ENCODE peak calls at places on chromosomes 7 and 10, in seven cellular contexts. A is NCI-H1105 treated with DMSO at 0.1 percent for 48 hours, E is bronchial epithelial cell, T is kidney epithelial cell, J is H1, X is GM18507, N is hypothalamus. U is an unnamed sample.

GRCh38 chr7:97004931-97005763 is at the start of gene DLX6:
- DNase-seq in A (peak), J (no peak), X (no peak), T (no peak), N (peak), E (no peak), U (peak)

GRCh38 chr7:514651-515598 is 4.7 kb downstream of the PDGFA start:
- DNase-seq in A (no peak), N (no peak), T (no peak), X (no peak), E (peak), J (no peak), U (no peak)

GRCh38 chr10:48976208-48976607 is 36.6 kb upstream of the LRRC18 start:
- DNase-seq in N (no peak), A (no peak), J (no peak), E (peak), X (no peak), T (no peak), U (no peak)

GRCh38 chr10:78302989-78303854 is 269.6 kb downstream of the RPS24 start:
- DNase-seq in J (peak), N (peak), T (peak), E (peak), X (peak), A (peak), U (peak)

GRCh38 chr7:77866791-77867190 is 68.2 kb downstream of the PHTF2 start:
- DNase-seq in J (no peak), E (peak), N (no peak), T (no peak), X (no peak), A (no peak), U (no peak)

GRCh38 chr10:104208730-104209129 is 23.4 kb downstream of the CFAP43 start:
- DNase-seq in X (no peak), N (no peak), E (no peak), J (no peak), T (no peak), A (no peak), U (no peak)

GRCh38 chr7:46071601-46072000 is 150.5 kb upstream of the IGFBP3 start:
- DNase-seq in J (no peak), A (no peak), E (peak), X (no peak), T (peak), N (no peak), U (no peak)

GRCh38 chr7:8597565-8597964 is 164.2 kb downstream of the NXPH1 start:
- DNase-seq in T (no peak), E (peak), J (no peak), N (no peak), X (no peak), A (peak), U (no peak)

GRCh38 chr10:17235136-17235535 is 7.1 kb downstream of the VIM start:
- DNase-seq in E (no peak), X (no peak), A (no peak), J (no peak), T (no peak), N (no peak), U (no peak)

GRCh38 chr10:103612462-103613365 is 119.2 kb downstream of the NEURL1 start:
- DNase-seq in N (no peak), A (no peak), E (peak), T (peak), X (no peak), J (no peak), U (no peak)

GRCh38 chr7:40714338-40715052 is 579.7 kb downstream of the SUGCT start:
- DNase-seq in A (no peak), X (no peak), E (no peak), J (no peak), T (no peak), N (no peak), U (no peak)

GRCh38 chr10:131271195-131271880 is 40.2 kb downstream of the TCERG1L start:
- DNase-seq in A (no peak), J (no peak), E (no peak), X (no peak), T (no peak), N (no peak), U (no peak)

GRCh38 chr10:122852261-122852660 is 6.6 kb upstream of the CUZD1 start:
- DNase-seq in A (no peak), J (no peak), X (no peak), E (peak), N (no peak), T (no peak), U (no peak)

GRCh38 chr7:22427122-22427503 is 70.2 kb upstream of the RAPGEF5 start:
- DNase-seq in N (no peak), E (no peak), A (no peak), J (no peak), X (no peak), T (no peak), U (no peak)

GRCh38 chr10:99711129-99711719 is 20.7 kb downstream of the COX15 start:
- DNase-seq in E (peak), J (no peak), A (no peak), X (peak), N (no peak), T (no peak), U (peak)

GRCh38 chr7:42831051-42831952 is 80.6 kb downstream of the C7orf25 start:
- DNase-seq in N (no peak), T (no peak), E (peak), J (no peak), X (no peak), A (peak), U (no peak)

GRCh38 chr7:78770422-78771410 is 682.8 kb downstream of the MAGI2 start:
- DNase-seq in E (peak), N (no peak), J (peak), A (peak), X (no peak), T (no peak), U (no peak)

GRCh38 chr7:92478095-92478494 is 349 bp upstream of the ERVW-1 start:
- DNase-seq in N (no peak), X (no peak), T (no peak), J (no peak), E (no peak), A (no peak), U (no peak)

GRCh38 chr7:132255898-132256297 is 320.4 kb downstream of the PLXNA4 start:
- DNase-seq in E (peak), J (no peak), A (peak), T (no peak), N (no peak), X (no peak), U (no peak)

GRCh38 chr7:137981175-137981574 is 20.7 kb downstream of the CREB3L2 start:
- DNase-seq in E (no peak), T (no peak), J (no peak), N (no peak), A (no peak), X (no peak), U (no peak)

GRCh38 chr7:19749658-19750057 is 23.8 kb downstream of the TMEM196 start:
- DNase-seq in J (no peak), A (no peak), T (no peak), X (no peak), N (no peak), E (peak), U (no peak)

GRCh38 chr7:127967276-127967675 is 64.0 kb downstream of the LRRC4 start:
- DNase-seq in E (no peak), X (no peak), A (no peak), J (no peak), T (no peak), N (no peak), U (no peak)

GRCh38 chr10:62046522-62047239 is 145.2 kb downstream of the ARID5B start:
- DNase-seq in X (no peak), T (peak), N (no peak), A (no peak), E (peak), J (no peak), U (peak)

GRCh38 chr7:921581-922333 is 32.7 kb downstream of the ADAP1 start:
- DNase-seq in A (no peak), J (no peak), E (no peak), N (no peak), T (no peak), X (no peak), U (no peak)

GRCh38 chr10:28492556-28492955 is 40.4 kb upstream of the WAC start:
- DNase-seq in J (no peak), X (no peak), N (no peak), T (no peak), E (no peak), A (no peak), U (no peak)

GRCh38 chr7:6175642-6176041 is 96.8 kb downstream of the CYTH3 start:
- DNase-seq in X (no peak), T (no peak), J (no peak), E (peak), A (no peak), N (no peak), U (no peak)

GRCh38 chr10:31683682-31684081 is 244.9 kb downstream of the ARHGAP12 start:
- DNase-seq in X (no peak), T (no peak), A (peak), J (no peak), E (no peak), N (no peak), U (no peak)

GRCh38 chr10:102435529-102436233 is 3.3 kb upstream of the CUEDC2 start:
- DNase-seq in N (no peak), A (no peak), E (no peak), J (no peak), T (no peak), X (no peak), U (peak)

GRCh38 chr10:46292573-46293023 is 5.8 kb downstream of the ANTXRL start:
- DNase-seq in A (no peak), N (no peak), J (no peak), T (no peak), X (no peak), E (no peak), U (no peak)

GRCh38 chr10:95610727-95611126 is 45.8 kb downstream of the ALDH18A1 start:
- DNase-seq in X (no peak), E (no peak), J (no peak), N (no peak), A (no peak), T (no peak), U (no peak)

GRCh38 chr10:29595636-29596225 is 39.0 kb downstream of the SVIL start:
- DNase-seq in N (no peak), J (no peak), X (no peak), T (no peak), A (no peak), E (peak), U (no peak)

GRCh38 chr10:49263591-49263990 is 35.4 kb upstream of the C10orf71 start:
- DNase-seq in N (no peak), E (no peak), A (no peak), X (no peak), T (no peak), J (no peak), U (no peak)

GRCh38 chr7:46485481-46486065 is 564.5 kb upstream of the IGFBP3 start:
- DNase-seq in J (no peak), E (peak), N (no peak), A (no peak), X (no peak), T (peak), U (no peak)

GRCh38 chr7:108079291-108080057 is 50.7 kb downstream of the LAMB4 start:
- DNase-seq in N (no peak), A (no peak), X (no peak), J (no peak), E (peak), T (no peak), U (no peak)

GRCh38 chr7:121395494-121395960 is 581 bp downstream of the FAM3C start:
- DNase-seq in N (no peak), J (no peak), E (peak), T (no peak), A (peak), X (peak), U (peak)

GRCh38 chr10:90288403-90288933 is 569.4 kb downstream of the HTR7 start:
- DNase-seq in X (no peak), T (no peak), E (peak), J (no peak), A (no peak), N (no peak), U (no peak)

GRCh38 chr7:141262101-141262819 is 188.4 kb downstream of the TMEM178B start:
- DNase-seq in A (no peak), X (no peak), N (no peak), J (no peak), E (no peak), T (no peak), U (no peak)

GRCh38 chr10:127196227-127196954 is at the start of gene INSYN2A:
- DNase-seq in T (no peak), J (no peak), E (peak), X (no peak), N (no peak), A (no peak), U (no peak)

GRCh38 chr10:46226232-46226631 is 60.6 kb upstream of the ANTXRL start:
- DNase-seq in T (no peak), N (no peak), E (no peak), X (no peak), J (no peak), A (no peak), U (no peak)

GRCh38 chr7:134089446-134089845 is 37.7 kb upstream of the LRGUK start:
- DNase-seq in E (no peak), A (no peak), X (no peak), N (no peak), J (no peak), T (no peak), U (no peak)

U was measured in activated CD4-positive, alpha-beta memory T cell treated with anti-CD3 and anti-CD28 coated beads, Interleukin-2, amount 10 ng/mL, durations not matched to agents 7 days and 5 days.